ENCODE peak calls at places on chromosome 11, in five cellular contexts. I is fibroblast of mammary gland; M is GM12865; Y is activated T-helper 1 cell treated with anti-CD3 and anti-CD28 coated beads, Interleukin-12 subunit alpha, Interleukin-12 subunit beta, Interleukin-2, Interleukin-4 antibody, amounts not matched to agents 30 ng/mL and 10 ng/mL and 1 ng/mL, durations not matched to agents 14 hours and 24 hours and 36 hours; D is HEK293T. C is an unnamed sample.

GRCh38 chr11:102940714-102941588 is 14.6 kb downstream of the MMP13 start:
- DNase-seq in I (peak), M (peak), D (peak), Y (peak), C (peak)

GRCh38 chr11:16097543-16097942 is 258.8 kb downstream of the SOX6 start:
- DNase-seq in D (no peak), I (no peak), Y (no peak), M (no peak), C (no peak)

GRCh38 chr11:9823439-9823838 is 159.6 kb downstream of the SWAP70 start:
- DNase-seq in I (no peak), M (no peak), Y (no peak), D (no peak), C (no peak)

GRCh38 chr11:17651681-17652080 is 67.7 kb upstream of the MYOD1 start:
- DNase-seq in I (no peak), M (no peak), Y (no peak), D (peak), C (no peak)

GRCh38 chr11:17544181-17544622 is at the start of gene USH1C:
- DNase-seq in D (peak), M (no peak), Y (peak), I (no peak), C (no peak)

GRCh38 chr11:3132831-3133455 is 32.2 kb downstream of the OSBPL5 start:
- DNase-seq in D (no peak), Y (no peak), M (no peak), I (no peak), C (no peak)

GRCh38 chr11:121048464-121049233 is 24.7 kb downstream of the TBCEL start:
- DNase-seq in M (no peak), Y (no peak), D (no peak), I (peak), C (no peak)

GRCh38 chr11:63023851-63024648 is 8.4 kb upstream of the SLC22A8 start:
- DNase-seq in Y (peak), M (peak), D (peak), I (peak), C (peak)

GRCh38 chr11:69541501-69542313 is 60.2 kb downstream of the LINC01488 start:
- DNase-seq in Y (no peak), I (peak), M (no peak), D (no peak), C (no peak)

GRCh38 chr11:134410766-134411165 is 1.3 kb downstream of the B3GAT1 start:
- DNase-seq in D (no peak), M (no peak), I (no peak), Y (no peak), C (no peak)

GRCh38 chr11:47553417-47553746 is 450 bp upstream of the CELF1 start:
- DNase-seq in Y (no peak), M (no peak), I (peak), D (no peak), C (no peak)

GRCh38 chr11:35470616-35471015 is 51.3 kb upstream of the SLC1A2 start:
- DNase-seq in M (no peak), I (no peak), D (no peak), Y (no peak), C (no peak)

GRCh38 chr11:132632641-132633124 is 899.6 kb downstream of the OPCML start:
- DNase-seq in M (peak), D (no peak), I (peak), Y (no peak), C (no peak)

GRCh38 chr11:118657709-118658108 is 21.7 kb downstream of the TREH start:
- DNase-seq in I (no peak), D (no peak), Y (no peak), M (no peak), C (no peak)

GRCh38 chr11:73759520-73760065 is 1.3 kb downstream of the RAB6A start:
- DNase-seq in I (peak), M (peak), Y (no peak), D (no peak), C (no peak)

GRCh38 chr11:70826950-70827349 is 425.4 kb downstream of the SHANK2 start:
- DNase-seq in I (no peak), D (no peak), Y (no peak), M (no peak), C (no peak)